ENCODE peak calls at places on chromosomes 2 and 18, in five cellular contexts. I is neuronal stem cell; Y is lower lobe of right lung; R is AML-193; V is activated CD4-positive, alpha-beta memory T cell treated with anti-CD3 and anti-CD28 coated beads, Interleukin-2, amount 10 ng/mL, durations not matched to agents 7 days and 5 days. C is an unnamed sample.

GRCh38 chr2:134079373-134079772 is 174.5 kb upstream of the MGAT5 start:
- DNase-seq in I (no peak), Y (no peak), R (no peak), V (no peak), C (no peak)

GRCh38 chr2:110674620-110675555 is 3.0 kb downstream of the BUB1 start:
- DNase-seq in I (no peak), Y (peak; percentile 51), R (peak; percentile 48), V (peak; percentile 63), C (no peak)

GRCh38 chr18:59218018-59218417 is 1.9 kb upstream of the GRP start:
- DNase-seq in I (no peak), Y (no peak), R (no peak), V (no peak), C (no peak)

GRCh38 chr2:187138240-187138639 is 289.3 kb upstream of the ZSWIM2 start:
- DNase-seq in I (peak; percentile 18), Y (peak; percentile 47), R (no peak), V (no peak), C (peak; percentile 50)

GRCh38 chr2:15916336-15916735 is 24.0 kb upstream of the MYCN start:
- DNase-seq in I (no peak), Y (no peak), R (no peak), V (no peak), C (no peak)

GRCh38 chr2:3959372-3959771 is 256.0 kb downstream of the DCDC2C start:
- DNase-seq in I (peak; percentile 59), Y (no peak), R (peak; percentile 8), V (no peak), C (no peak)

GRCh38 chr2:170324640-170325046 is 146.7 kb downstream of the MYO3B start:
- DNase-seq in I (peak; percentile 72), Y (no peak), R (peak; percentile 44), V (peak; percentile 37), C (peak; percentile 78)

GRCh38 chr2:238942941-238943715 is 95.2 kb downstream of the TWIST2 start:
- DNase-seq in I (no peak), Y (no peak), R (no peak), V (peak; percentile 1), C (no peak)

GRCh38 chr2:65252640-65253039 is 25.0 kb downstream of the ACTR2 start:
- DNase-seq in I (no peak), Y (no peak), R (no peak), V (no peak), C (no peak)

GRCh38 chr18:13720123-13720522 is 6.2 kb downstream of the FAM210A start:
- DNase-seq in I (no peak), Y (no peak), R (no peak), V (no peak), C (no peak)

GRCh38 chr18:902179-902718 is 2.4 kb upstream of the ADCYAP1 start:
- DNase-seq in I (no peak), Y (no peak), R (no peak), V (no peak), C (no peak)